ENCODE peak calls at places on chromosomes 5 and 9, in nine cellular contexts. W is AG20443; H is AG08396; X is neuronal stem cell; Y is NCI-H526; D is activated effector memory CD4-positive, alpha-beta T cell treated with Interleukin-2 at 50 U/mL for 16 hours; A is brain microvascular endothelial cell; C is fibroblast of pulmonary artery; E is left kidney. Q is an unnamed sample.

GRCh38 chr5:61783481-61783880 is 451.4 kb downstream of the ZSWIM6 start:
- DNase-seq in Y (no peak), H (no peak), D (no peak), W (no peak), E (no peak), C (no peak), A (no peak), X (no peak), Q (no peak)

GRCh38 chr5:138869763-138870500 is 5.2 kb downstream of the LRRTM2 start:
- DNase-seq in X (no peak), C (peak), A (peak), W (no peak), H (no peak), D (no peak), E (no peak), Y (no peak), Q (no peak)

GRCh38 chr5:112303685-112304084 is 115.4 kb downstream of the EPB41L4A start:
- DNase-seq in C (no peak), D (no peak), X (no peak), W (no peak), E (no peak), H (no peak), A (no peak), Y (no peak), Q (no peak)

GRCh38 chr5:33850100-33850594 is 41.6 kb downstream of the ADAMTS12 start:
- DNase-seq in X (no peak), C (peak), E (peak), H (peak), A (peak), D (peak), Y (no peak), W (peak), Q (no peak)

GRCh38 chr5:146620663-146621051 is 104.7 kb upstream of the GPR151 start:
- DNase-seq in W (no peak), A (no peak), C (no peak), X (peak), Y (no peak), E (peak), D (no peak), H (no peak), Q (no peak)

GRCh38 chr5:14062178-14062577 is 81.0 kb upstream of the TRIO start:
- DNase-seq in D (no peak), Y (no peak), W (no peak), C (no peak), A (no peak), E (no peak), H (no peak), X (no peak), Q (no peak)

GRCh38 chr9:78312125-78312524 is 15.2 kb downstream of the PSAT1 start:
- DNase-seq in A (no peak), E (no peak), D (no peak), W (no peak), Y (no peak), X (no peak), C (no peak), H (no peak), Q (no peak)

GRCh38 chr9:28866951-28867350 is 1293.7 kb upstream of the C9orf72 start:
- DNase-seq in A (no peak), C (peak), D (no peak), W (no peak), X (no peak), Y (no peak), H (no peak), E (peak), Q (no peak)

GRCh38 chr5:176579323-176579722 is 30.2 kb downstream of the CDHR2 start:
- DNase-seq in C (no peak), D (no peak), Y (no peak), H (no peak), E (no peak), X (no peak), W (no peak), A (no peak), Q (no peak)

GRCh38 chr5:24598926-24599325 is 45.9 kb downstream of the CDH10 start:
- DNase-seq in Y (no peak), E (peak), A (no peak), H (no peak), W (no peak), D (no peak), C (no peak), X (no peak), Q (no peak)

GRCh38 chr5:176612008-176612407 is 2.1 kb upstream of the GPRIN1 start:
- DNase-seq in X (no peak), D (no peak), A (no peak), Y (no peak), E (no peak), H (no peak), W (no peak), C (no peak), Q (no peak)

GRCh38 chr9:19464764-19465570 is 56.2 kb downstream of the ACER2 start:
- DNase-seq in E (peak), W (peak), C (peak), X (peak), H (peak), D (peak), Y (peak), A (peak), Q (peak)

GRCh38 chr5:19531374-19531952 is 456.5 kb downstream of the CDH18 start:
- DNase-seq in W (no peak), D (no peak), C (no peak), Y (peak), A (no peak), H (no peak), E (no peak), X (no peak), Q (no peak)

GRCh38 chr5:174281855-174282254 is 236.3 kb downstream of the NSG2 start:
- DNase-seq in E (no peak), Y (no peak), A (no peak), C (no peak), H (no peak), D (no peak), X (no peak), W (no peak), Q (no peak)

GRCh38 chr9:129275626-129276247 is 97.7 kb upstream of the IER5L start:
- DNase-seq in X (no peak), C (peak), E (no peak), A (no peak), D (no peak), W (peak), H (no peak), Y (no peak), Q (no peak)

GRCh38 chr9:37436540-37436939 is 14.0 kb downstream of the GRHPR start:
- DNase-seq in Y (no peak), E (no peak), C (no peak), H (no peak), D (no peak), A (no peak), W (no peak), X (no peak), Q (no peak)

GRCh38 chr9:134800791-134801339 is 79.7 kb upstream of the FCN2 start:
- DNase-seq in Y (no peak), D (no peak), W (no peak), C (no peak), H (no peak), E (peak), X (no peak), A (no peak), Q (no peak)

GRCh38 chr9:113927277-113927676 is 51.2 kb downstream of the ZNF618 start:
- DNase-seq in W (no peak), A (no peak), Y (no peak), C (no peak), D (no peak), E (no peak), X (no peak), H (no peak), Q (no peak)

GRCh38 chr5:76986828-76987526 is 34.1 kb downstream of the CRHBP start:
- DNase-seq in E (peak), X (no peak), Y (no peak), C (no peak), H (no peak), A (no peak), D (no peak), W (no peak), Q (no peak)

GRCh38 chr9:89669361-89669842 is 64.6 kb downstream of the GADD45G start:
- DNase-seq in A (no peak), W (no peak), E (no peak), C (no peak), H (no peak), X (no peak), Y (no peak), D (no peak), Q (no peak)